ENCODE peak calls at places on chromosome 3, in four cellular contexts. Z, C, H and J are unnamed samples.

GRCh38 chr3:43001094-43001553 is 22.0 kb downstream of the GASK1A start:
- DNase-seq in H (no peak), Z (no peak), C (no peak), J (no peak)

GRCh38 chr3:38059597-38059996 is 20.6 kb downstream of the DLEC1 start:
- DNase-seq in C (no peak), Z (no peak), H (no peak), J (no peak)

GRCh38 chr3:15875016-15875689 is 77.4 kb upstream of the ANKRD28 start:
- DNase-seq in H (no peak), C (no peak), Z (no peak), J (no peak)

GRCh38 chr3:163939926-163940325 is 1138.4 kb downstream of the SI start:
- DNase-seq in H (no peak), Z (no peak), C (no peak), J (no peak)

GRCh38 chr3:117080899-117081298 is 371.3 kb downstream of the TUSC7 start:
- DNase-seq in H (no peak), Z (no peak), C (no peak), J (peak; percentile 54)

GRCh38 chr3:132730891-132731580 is 8.8 kb upstream of the NPHP3 start:
- DNase-seq in C (no peak), H (no peak), Z (no peak), J (no peak)

GRCh38 chr3:59559721-59560514 is 510.1 kb upstream of the CFAP20DC start:
- DNase-seq in H (no peak), C (no peak), Z (no peak), J (no peak)

GRCh38 chr3:46406786-46407611 is at the start of the genes CCR5AS and CCRL2:
- DNase-seq in Z (no peak), H (peak; percentile 93), C (no peak), J (no peak)

GRCh38 chr3:197317250-197317963 is 19.0 kb upstream of the DLG1 start:
- DNase-seq in H (no peak), C (no peak), Z (no peak), J (no peak)

GRCh38 chr3:53303549-53303948 is 43.8 kb downstream of the DCP1A start:
- DNase-seq in H (no peak), Z (no peak), C (no peak), J (no peak)

GRCh38 chr3:11145888-11146287 is 8.4 kb upstream of the HRH1 start:
- DNase-seq in Z (no peak), C (no peak), H (no peak), J (no peak)

GRCh38 chr3:85360742-85361387 is 402.1 kb downstream of the CADM2 start:
- DNase-seq in H (no peak), C (peak; percentile 63), Z (peak; percentile 3), J (peak; percentile 61)

GRCh38 chr3:8453153-8453552 is 48.5 kb upstream of the LMCD1 start:
- DNase-seq in Z (no peak), H (no peak), C (no peak), J (no peak)

GRCh38 chr3:16512435-16513140 is 911 bp downstream of the RFTN1 start:
- DNase-seq in H (no peak), C (peak; percentile 66), Z (no peak), J (no peak)

GRCh38 chr3:23810342-23811116 is 4.8 kb downstream of the UBE2E1 start:
- DNase-seq in Z (no peak), C (peak; percentile 84), H (peak; percentile 50), J (peak; percentile 57)

GRCh38 chr3:58237238-58237939 is at the start of gene ABHD6:
- DNase-seq in H (peak; percentile 85), C (peak; percentile 94), Z (no peak), J (peak; percentile 38)

GRCh38 chr3:99430348-99431134 is 207.9 kb upstream of the COL8A1 start:
- DNase-seq in C (no peak), Z (no peak), H (no peak), J (no peak)

GRCh38 chr3:157061271-157061670 is 98.7 kb downstream of the CCNL1 start:
- DNase-seq in H (no peak), C (no peak), Z (no peak), J (no peak)

GRCh38 chr3:129016725-129017530 is 15.8 kb downstream of the EFCC1 start:
- DNase-seq in Z (no peak), C (no peak), H (peak; percentile 47), J (no peak)

GRCh38 chr3:60421749-60422467 is 829.3 kb downstream of the FHIT start:
- DNase-seq in C (no peak), Z (no peak), H (no peak), J (no peak)

GRCh38 chr3:2511356-2511755 is 412.7 kb downstream of the CNTN4 start:
- DNase-seq in H (no peak), Z (no peak), C (peak; percentile 47), J (no peak)

GRCh38 chr3:171687998-171688397 is 122.3 kb downstream of the PLD1 start:
- DNase-seq in C (no peak), Z (no peak), H (no peak), J (no peak)

GRCh38 chr3:42032693-42033349 is 58.3 kb upstream of the TRAK1 start:
- DNase-seq in C (no peak), Z (no peak), H (no peak), J (no peak)

GRCh38 chr3:13234155-13234505 is 160.9 kb upstream of the IQSEC1 start:
- DNase-seq in H (no peak), Z (no peak), C (no peak), J (no peak)

GRCh38 chr3:148178508-148178907 is 519.2 kb upstream of the AGTR1 start:
- DNase-seq in H (no peak), C (no peak), Z (no peak), J (no peak)

GRCh38 chr3:24810881-24811280 is 316.2 kb upstream of the THRB start:
- DNase-seq in H (no peak), Z (no peak), C (no peak), J (no peak)

GRCh38 chr3:50557106-50557505 is 10.4 kb downstream of the C3orf18 start:
- DNase-seq in Z (no peak), C (no peak), H (no peak), J (no peak)

GRCh38 chr3:183385698-183386590 is 42.5 kb downstream of the MCF2L2 start:
- DNase-seq in C (peak; percentile 72), H (peak; percentile 60), Z (no peak), J (peak; percentile 56)

GRCh38 chr3:31219131-31219843 is 313.4 kb upstream of the STT3B start:
- DNase-seq in Z (peak; percentile 84), H (no peak), C (no peak), J (no peak)

GRCh38 chr3:148149556-148149955 is 548.1 kb upstream of the AGTR1 start:
- DNase-seq in H (no peak), C (no peak), Z (no peak), J (peak; percentile 72)

GRCh38 chr3:6542795-6543194 is 318.1 kb upstream of the GRM7 start:
- DNase-seq in C (no peak), Z (no peak), H (no peak), J (no peak)

DNA sequence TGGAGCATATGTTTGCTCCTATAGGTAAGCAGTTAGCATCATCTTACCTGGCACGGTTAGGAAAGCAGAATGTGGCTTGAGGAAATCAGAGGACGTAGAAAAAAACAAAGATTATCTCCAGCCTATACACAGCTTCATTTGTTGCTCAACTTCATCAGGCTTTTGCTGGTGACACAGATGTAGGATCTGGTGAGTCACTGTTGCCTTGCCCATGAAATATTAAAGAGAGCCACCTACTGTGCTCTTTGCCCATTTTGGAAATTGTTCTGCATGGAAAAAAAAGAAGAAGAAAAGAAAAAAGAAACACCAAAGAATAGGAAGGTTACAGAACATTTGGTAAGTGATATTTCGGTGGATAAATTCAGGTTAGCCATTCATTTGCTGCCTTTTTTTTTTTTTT is 3.8 kb downstream of the IL1RAP start:
- DNase-seq in Z (no peak), C (no peak), H (no peak), J (no peak)
- TF ChIP-seq ZNF274 in Z (no peak), C (no peak), H (no peak), J (no peak)

DNA sequence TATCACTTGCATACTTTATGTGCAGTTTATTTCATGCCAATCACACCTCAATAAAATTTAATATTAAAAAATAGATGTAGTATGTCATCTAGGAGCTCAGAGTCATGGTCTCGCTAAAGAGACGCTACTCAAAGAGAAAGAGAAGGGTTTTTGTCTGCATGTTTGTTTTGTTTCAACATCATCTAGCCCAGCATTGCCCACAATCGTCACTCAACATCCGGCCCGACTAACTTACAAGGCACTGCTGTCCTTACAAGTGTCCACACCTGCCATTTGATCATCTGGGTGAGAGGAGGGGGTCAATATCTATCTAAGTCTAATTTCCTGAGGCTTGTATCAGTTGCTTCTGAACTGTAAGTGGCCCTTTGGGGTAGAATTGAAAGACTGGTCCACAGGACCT is 29.7 kb downstream of the HES1 start:
- DNase-seq in C (no peak), Z (no peak), H (no peak), J (no peak)
- H3K4me1 ChIP-seq in C (peaks cover 20% of the 10 kb centered on the region), Z (no peaks in the 10 kb centered on the region), H (peaks cover 4% of the 10 kb centered on the region), J (peaks cover 13% of the 10 kb centered on the region)

DNA sequence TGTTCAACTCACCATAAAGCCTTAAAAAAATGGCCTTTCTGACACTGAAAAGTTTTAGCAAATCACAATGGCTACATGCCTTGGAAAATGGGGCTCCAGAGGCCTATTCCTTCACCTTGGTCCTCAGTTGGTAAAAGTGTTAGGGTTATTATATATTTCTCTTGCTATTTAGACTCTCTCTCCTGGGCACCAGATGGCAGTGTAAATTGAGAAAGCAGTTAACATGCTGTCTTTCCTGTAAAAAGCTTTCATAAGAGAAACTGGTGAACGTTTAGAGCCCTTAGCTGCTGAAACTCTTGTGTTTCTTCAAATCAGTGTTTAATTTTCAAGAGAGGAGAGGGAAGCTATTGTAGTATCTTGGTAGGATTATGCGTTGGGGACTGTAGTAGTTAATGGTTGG is 89.9 kb downstream of the LRTM1 start:
- DNase-seq in C (no peak), H (no peak), Z (no peak), J (no peak)
- TF ChIP-seq ZNF274 in C (no peak), H (no peak), Z (no peak), J (no peak)

GRCh38 chr3:36903119-36903882 is 41.6 kb downstream of the TRANK1 start:
- DNase-seq in C (peak; percentile 32), Z (no peak), H (no peak), J (no peak)

GRCh38 chr3:36905545-36905944 is 39.3 kb downstream of the TRANK1 start:
- DNase-seq in H (no peak), C (peak; percentile 37), Z (no peak), J (no peak)

GRCh38 chr3:36901588-36901987 is 43.3 kb downstream of the TRANK1 start:
- DNase-seq in Z (no peak), C (peak; percentile 27), H (no peak), J (no peak)

GRCh38 chr3:36904641-36905040 is 40.2 kb downstream of the TRANK1 start:
- DNase-seq in Z (no peak), H (no peak), C (peak; percentile 44), J (no peak)

DNA sequence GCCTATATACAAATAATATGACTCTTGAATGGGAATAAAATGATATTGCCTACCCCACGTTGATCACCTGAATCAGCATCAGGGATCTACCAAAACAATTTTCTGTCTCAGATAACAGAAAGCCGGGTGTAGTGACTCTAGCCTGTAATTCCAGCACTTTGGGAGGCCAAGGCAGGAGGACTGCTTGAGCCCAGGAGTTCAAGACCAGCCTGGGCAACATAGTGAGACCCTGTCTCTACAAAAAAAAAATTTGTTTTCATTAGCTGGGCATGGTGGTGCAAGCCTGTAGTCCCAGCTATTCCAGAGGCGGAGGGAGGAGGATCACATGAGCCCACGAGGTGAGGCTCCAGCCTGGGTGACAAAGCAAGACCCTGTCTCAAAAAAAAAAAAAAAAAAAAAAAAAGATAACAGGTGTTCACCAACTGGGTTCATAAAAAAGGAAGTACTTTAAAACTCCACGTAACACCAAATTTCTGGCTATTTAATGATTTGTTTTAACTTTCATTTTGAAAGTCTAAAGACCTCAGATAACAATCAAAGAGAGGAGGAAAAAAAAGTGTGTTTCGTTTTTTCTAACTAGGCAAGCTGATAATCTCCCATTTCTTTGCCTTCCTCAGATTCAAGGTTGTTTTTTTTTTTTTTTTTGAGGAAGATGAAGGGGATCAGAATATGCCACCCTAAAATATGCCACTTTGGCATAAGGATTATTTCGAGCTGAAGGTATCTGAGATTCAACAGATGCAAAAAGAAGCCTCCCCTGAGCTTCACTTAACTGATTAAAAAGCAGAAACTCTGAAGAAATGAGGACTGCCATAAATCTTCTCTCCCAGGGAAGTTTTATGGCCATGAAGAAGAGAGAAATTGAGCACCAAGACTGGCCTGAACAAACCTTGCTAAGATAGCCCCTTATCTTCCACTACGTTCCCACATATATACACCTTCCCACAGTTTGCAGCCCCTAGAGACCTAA is 44.1 kb downstream of the TRANK1 start:
- DNase-seq in C (peak; percentile 11), H (no peak), Z (no peak), J (no peak)
- H3K4me1 ChIP-seq in C (no peaks in the 10 kb centered on the region), H (peaks cover 11% of the 10 kb centered on the region), Z (peaks cover 4% of the 10 kb centered on the region), J (peaks cover 9% of the 10 kb centered on the region)